ENCODE peak calls at places on chromosomes 11 and 22, in six cellular contexts. R is transverse colon, U is stomach, W is HepG2, O is H1, E is K562. Z is an unnamed sample.

GRCh38 chr22:37817705-37818311 is 5.4 kb upstream of the GALR3 start:
- DNase-seq in R (peak), U (peak), W (peak), O (peak), E (peak), Z (peak)

GRCh38 chr11:93957553-93957952 is 63.6 kb upstream of the HEPHL1 start:
- DNase-seq in E (no peak), O (no peak), U (no peak), R (no peak), W (no peak), Z (no peak)

GRCh38 chr22:19667872-19668740 is 46.2 kb upstream of the SEPTIN5 start:
- DNase-seq in W (no peak), O (no peak), E (no peak), U (no peak), R (no peak), Z (no peak)

GRCh38 chr11:67732045-67732787 is 57.8 kb upstream of the ALDH3B2 start:
- DNase-seq in U (no peak), W (no peak), O (peak), E (peak), R (no peak), Z (no peak)

GRCh38 chr22:22855617-22856308 is 31.9 kb upstream of the IGLL5 start:
- DNase-seq in W (peak), U (no peak), E (peak), O (peak), R (peak), Z (no peak)

GRCh38 chr11:729492-730074 is 17.7 kb upstream of the TALDO1 start:
- DNase-seq in U (no peak), W (peak), R (no peak), E (no peak), O (no peak), Z (no peak)

GRCh38 chr11:73801136-73801535 is 13.5 kb downstream of the MRPL48 start:
- DNase-seq in W (no peak), R (no peak), U (no peak), E (no peak), O (no peak), Z (no peak)

GRCh38 chr11:66981976-66982578 is 7.0 kb downstream of the C11orf86 start:
- DNase-seq in U (peak), E (peak), R (peak), W (peak), O (no peak), Z (peak)

GRCh38 chr11:3191586-3192324 is 26.6 kb upstream of the OSBPL5 start:
- DNase-seq in O (no peak), E (no peak), U (no peak), R (peak), W (no peak), Z (no peak)

GRCh38 chr22:11325767-11326166 is 4202.2 kb upstream of the OR11H1 start:
- DNase-seq in O (no peak), U (no peak), E (no peak), R (no peak), W (no peak), Z (no peak)

GRCh38 chr11:19345519-19345847 is 104.7 kb upstream of the E2F8 start:
- DNase-seq in U (no peak), R (no peak), O (peak), W (no peak), E (no peak), Z (no peak)

GRCh38 chr11:73141309-73142127 is 600 bp downstream of the FCHSD2 start:
- DNase-seq in O (peak), R (peak), E (peak), W (peak), U (peak), Z (peak)

GRCh38 chr11:117219001-117219400 is 12.9 kb downstream of the PCSK7 start:
- DNase-seq in O (no peak), W (no peak), E (no peak), U (no peak), R (no peak), Z (peak)

GRCh38 chr11:117219455-117219854 is 12.4 kb downstream of the PCSK7 start:
- DNase-seq in E (no peak), R (peak), W (no peak), U (no peak), O (no peak), Z (peak)

GRCh38 chr11:117217685-117218084 is 14.2 kb downstream of the PCSK7 start:
- DNase-seq in U (no peak), W (no peak), E (no peak), O (no peak), R (no peak), Z (peak)

GRCh38 chr11:117218133-117218915 is 13.5 kb downstream of the PCSK7 start:
- DNase-seq in U (no peak), R (peak), O (no peak), E (no peak), W (no peak), Z (peak)

DNA sequence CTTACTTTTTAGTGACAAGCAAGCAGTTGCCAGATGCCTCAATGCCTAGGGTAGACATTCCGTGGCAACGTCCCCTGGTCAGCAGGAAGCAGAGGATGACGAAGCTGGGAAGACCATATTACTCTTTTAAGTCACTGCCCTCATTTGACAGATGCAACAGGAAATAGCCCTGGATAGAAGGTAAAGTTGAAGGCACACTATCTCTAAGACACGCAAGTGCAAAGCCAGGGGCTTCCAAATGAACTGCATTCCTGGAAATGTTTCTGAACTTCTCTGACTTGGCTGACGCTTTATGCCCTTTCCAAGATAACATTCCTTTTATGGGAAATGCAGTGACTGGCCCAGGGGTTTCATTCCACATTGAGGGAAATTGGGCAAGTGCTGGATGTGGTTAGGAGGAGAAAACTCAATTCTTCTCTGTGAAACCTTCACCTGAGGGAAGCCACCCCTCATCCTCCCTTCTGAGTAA is 14.7 kb downstream of the PCSK7 start:
- DNase-seq in R (no peak), O (no peak), W (no peak), E (no peak), U (no peak), Z (peak)
- TF ChIP-seq EP300 in R (peak), O (no peak), W (no peak), E (no peak), U (no peak), Z (no peak)

GRCh38 chr11:114081641-114082414 is 22.3 kb downstream of the ZBTB16 start:
- DNase-seq in U (no peak), E (no peak), R (no peak), W (no peak), O (no peak), Z (peak)

GRCh38 chr11:114079406-114080072 is 20.0 kb downstream of the ZBTB16 start:
- DNase-seq in O (no peak), U (no peak), W (no peak), R (no peak), E (no peak), Z (peak)

GRCh38 chr11:114080769-114081168 is 21.3 kb downstream of the ZBTB16 start:
- DNase-seq in R (no peak), U (no peak), W (no peak), O (no peak), E (no peak), Z (no peak)

GRCh38 chr11:114078423-114078822 is 18.9 kb downstream of the ZBTB16 start:
- DNase-seq in O (no peak), U (no peak), R (no peak), W (peak), E (no peak), Z (peak)

DNA sequence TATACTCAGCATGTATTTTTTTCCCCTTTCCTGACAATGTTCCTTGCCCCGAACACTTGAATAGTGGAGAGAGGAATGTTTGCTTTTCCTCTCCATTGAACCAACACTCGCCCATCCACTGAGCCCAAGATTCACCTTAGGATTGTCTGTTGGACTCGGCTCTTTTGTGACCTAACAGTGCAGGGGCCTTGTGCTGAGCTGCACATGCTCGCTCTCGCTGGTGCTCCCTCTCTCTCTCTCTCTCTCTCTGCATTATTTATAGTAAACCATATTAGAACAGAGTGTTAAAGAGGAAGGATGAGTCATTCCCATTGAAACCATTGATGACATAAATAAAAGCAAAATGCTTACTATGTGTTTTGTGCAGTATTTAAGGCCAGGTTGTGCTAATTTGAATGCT is 20.7 kb downstream of the ZBTB16 start:
- DNase-seq in R (no peak), W (no peak), O (no peak), E (no peak), U (no peak), Z (peak)
- TF ChIP-seq POLR2A in R (no peak), W (no peak), O (no peak), E (no peak), U (no peak), Z (no peak)

GRCh38 chr11:121292503-121293275 is at the start of gene SC5D:
- DNase-seq in U (peak), O (peak), R (peak), E (peak), W (peak), Z (peak)
- TF ChIP-seq POLR2AphosphoS5 in U (peak), O (peak), R (peak), E (peak), W (peak), Z (peak)

GRCh38 chr11:134405436-134405835 is 6.6 kb downstream of the B3GAT1 start:
- DNase-seq in W (no peak), R (no peak), U (no peak), E (no peak), O (no peak), Z (no peak)
- TF ChIP-seq EP300 in W (no peak), R (no peak), U (no peak), E (no peak), O (no peak), Z (no peak)

Z was measured in sigmoid colon.